ENCODE peak calls at places on chromosomes 11 and 22, in nine cellular contexts. One of them, this sample, is unnamed.

GRCh38 chr11:10742460-10743208 is 8.4 kb upstream of the CTR9 start:
- DNase-seq in right lobe of liver: no peak
- DNase-seq in H1: no peak
- DNase-seq in IMR-90: peak; percentile 88
- DNase-seq in ovary: no peak
- DNase-seq in heart left ventricle: no peak
- DNase-seq in Peyer's patch: peak; percentile 50
- DNase-seq in sigmoid colon: no peak
- DNase-seq in A549: no peak
- DNase-seq in this sample: no peak

GRCh38 chr11:235180-235997 is 753 bp downstream of the SIRT3 start:
- DNase-seq in A549: no peak
- DNase-seq in right lobe of liver: peak; percentile 37
- DNase-seq in Peyer's patch: no peak
- DNase-seq in IMR-90: peak; percentile 32
- DNase-seq in ovary: no peak
- DNase-seq in H1: no peak
- DNase-seq in heart left ventricle: no peak
- DNase-seq in sigmoid colon: peak; percentile 61
- DNase-seq in this sample: peak; percentile 80

GRCh38 chr11:9951714-9952275 is 287.9 kb downstream of the SWAP70 start:
- DNase-seq in heart left ventricle: no peak
- DNase-seq in H1: no peak
- DNase-seq in right lobe of liver: no peak
- DNase-seq in IMR-90: no peak
- DNase-seq in Peyer's patch: no peak
- DNase-seq in sigmoid colon: no peak
- DNase-seq in ovary: peak; percentile 46
- DNase-seq in A549: no peak
- DNase-seq in this sample: no peak

GRCh38 chr22:49825436-49825835 is 2.2 kb downstream of the BRD1 start:
- DNase-seq in A549: no peak
- DNase-seq in H1: no peak
- DNase-seq in right lobe of liver: no peak
- DNase-seq in IMR-90: peak; percentile 66
- DNase-seq in sigmoid colon: no peak
- DNase-seq in ovary: no peak
- DNase-seq in Peyer's patch: no peak
- DNase-seq in heart left ventricle: no peak
- DNase-seq in this sample: no peak

GRCh38 chr11:117606211-117606610 is 190.8 kb downstream of the DSCAML1 start:
- DNase-seq in Peyer's patch: no peak
- DNase-seq in heart left ventricle: no peak
- DNase-seq in H1: no peak
- DNase-seq in right lobe of liver: no peak
- DNase-seq in sigmoid colon: no peak
- DNase-seq in ovary: no peak
- DNase-seq in A549: no peak
- DNase-seq in IMR-90: no peak
- DNase-seq in this sample: no peak

GRCh38 chr22:35186492-35186891 is 70.8 kb upstream of the HMGXB4 start:
- DNase-seq in right lobe of liver: no peak
- DNase-seq in ovary: no peak
- DNase-seq in H1: no peak
- DNase-seq in heart left ventricle: no peak
- DNase-seq in Peyer's patch: no peak
- DNase-seq in A549: no peak
- DNase-seq in IMR-90: no peak
- DNase-seq in sigmoid colon: no peak
- DNase-seq in this sample: no peak

GRCh38 chr11:102010776-102011500 is 36.3 kb upstream of the CFAP300 start:
- DNase-seq in IMR-90: peak; percentile 82
- DNase-seq in Peyer's patch: no peak
- DNase-seq in sigmoid colon: no peak
- DNase-seq in H1: peak; percentile 61
- DNase-seq in right lobe of liver: no peak
- DNase-seq in A549: peak; percentile 79
- DNase-seq in heart left ventricle: peak; percentile 84
- DNase-seq in ovary: no peak
- DNase-seq in this sample: peak; percentile 83

GRCh38 chr11:3087821-3088800 is 30.9 kb upstream of the CARS1 start:
- DNase-seq in sigmoid colon: no peak
- DNase-seq in H1: no peak
- DNase-seq in right lobe of liver: no peak
- DNase-seq in heart left ventricle: no peak
- DNase-seq in ovary: no peak
- DNase-seq in Peyer's patch: no peak
- DNase-seq in A549: no peak
- DNase-seq in IMR-90: peak; percentile 10
- DNase-seq in this sample: no peak

GRCh38 chr11:4495487-4495886 is 13.0 kb downstream of the OR52K1 start:
- DNase-seq in sigmoid colon: no peak
- DNase-seq in right lobe of liver: no peak
- DNase-seq in ovary: no peak
- DNase-seq in H1: no peak
- DNase-seq in IMR-90: no peak
- DNase-seq in heart left ventricle: no peak
- DNase-seq in A549: no peak
- DNase-seq in Peyer's patch: no peak
- DNase-seq in this sample: no peak

GRCh38 chr11:114259551-114259983 is 36.6 kb upstream of the NNMT start:
- DNase-seq in H1: no peak
- DNase-seq in Peyer's patch: peak; percentile 24
- DNase-seq in sigmoid colon: peak; percentile 78
- DNase-seq in ovary: no peak
- DNase-seq in IMR-90: no peak
- DNase-seq in A549: no peak
- DNase-seq in right lobe of liver: no peak
- DNase-seq in heart left ventricle: no peak
- DNase-seq in this sample: no peak
- H3K4me3 ChIP-seq in H1: no peak overlapping the region
- H3K4me3 ChIP-seq in Peyer's patch: no peak overlapping the region
- H3K4me3 ChIP-seq in sigmoid colon: no peak overlapping the region
- H3K4me3 ChIP-seq in ovary: no peak overlapping the region
- H3K4me3 ChIP-seq in IMR-90: no peak overlapping the region
- H3K4me3 ChIP-seq in A549: no peak overlapping the region
- H3K4me3 ChIP-seq in right lobe of liver: no peak overlapping the region
- H3K4me3 ChIP-seq in heart left ventricle: no peak overlapping the region
- H3K4me3 ChIP-seq in this sample: no peak overlapping the region

GRCh38 chr11:62399868-62400245 is 19.0 kb upstream of the SCGB1A1 start:
- DNase-seq in A549: no peak
- DNase-seq in IMR-90: no peak
- DNase-seq in right lobe of liver: no peak
- DNase-seq in heart left ventricle: peak; percentile 63
- DNase-seq in H1: no peak
- DNase-seq in sigmoid colon: no peak
- DNase-seq in Peyer's patch: no peak
- DNase-seq in ovary: peak; percentile 59
- DNase-seq in this sample: no peak

GRCh38 chr11:62398011-62398994 is 20.5 kb upstream of the SCGB1A1 start:
- DNase-seq in H1: no peak
- DNase-seq in sigmoid colon: peak; percentile 76
- DNase-seq in right lobe of liver: peak; percentile 75
- DNase-seq in IMR-90: peak; percentile 44
- DNase-seq in Peyer's patch: no peak
- DNase-seq in heart left ventricle: peak; percentile 76
- DNase-seq in ovary: peak; percentile 56
- DNase-seq in A549: peak; percentile 53
- DNase-seq in this sample: no peak

GRCh38 chr11:62400281-62400680 is 18.6 kb upstream of the SCGB1A1 start:
- DNase-seq in sigmoid colon: no peak
- DNase-seq in Peyer's patch: no peak
- DNase-seq in A549: no peak
- DNase-seq in right lobe of liver: no peak
- DNase-seq in ovary: peak; percentile 31
- DNase-seq in heart left ventricle: no peak
- DNase-seq in IMR-90: no peak
- DNase-seq in H1: no peak
- DNase-seq in this sample: no peak

GRCh38 chr11:62400760-62401159 is 18.1 kb upstream of the SCGB1A1 start:
- DNase-seq in A549: no peak
- DNase-seq in H1: no peak
- DNase-seq in ovary: peak; percentile 86
- DNase-seq in IMR-90: peak; percentile 74
- DNase-seq in Peyer's patch: no peak
- DNase-seq in heart left ventricle: peak; percentile 93
- DNase-seq in sigmoid colon: peak; percentile 96
- DNase-seq in right lobe of liver: no peak
- DNase-seq in this sample: peak; percentile 96

DNA sequence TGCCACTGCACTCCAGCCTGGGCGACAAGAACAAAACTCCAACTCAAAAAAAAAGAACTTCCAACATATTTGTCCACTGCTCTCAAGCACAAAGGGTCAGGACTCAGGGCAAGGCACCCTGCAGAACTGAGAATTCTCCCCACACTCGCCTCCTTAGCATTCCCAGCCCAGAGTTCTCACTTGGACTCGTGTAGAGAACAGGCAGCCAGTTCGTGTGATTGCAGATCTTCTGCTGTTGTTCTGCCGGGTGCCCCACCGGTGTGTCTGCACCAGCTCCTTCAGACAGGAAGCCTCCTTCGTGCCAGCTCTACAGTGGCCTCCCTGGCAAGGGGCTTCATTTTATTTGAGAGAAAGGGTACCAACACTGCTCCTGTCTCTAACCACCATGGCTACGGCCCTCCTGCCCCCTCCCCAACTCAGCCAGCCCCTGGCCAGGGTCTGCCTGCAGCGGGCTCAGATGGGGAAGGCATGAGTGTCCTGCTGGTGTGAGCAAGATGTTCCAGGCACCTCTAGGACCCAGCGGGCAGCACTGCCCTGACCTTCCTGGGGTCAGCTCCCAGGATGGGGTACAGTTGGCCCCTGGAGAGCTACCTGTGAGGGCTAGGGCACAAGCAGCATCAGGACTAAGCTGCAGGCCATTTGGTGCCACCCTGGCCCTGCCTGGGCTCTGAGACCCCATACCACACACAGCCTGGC is 19.5 kb upstream of the SCGB1A1 start:
- DNase-seq in IMR-90: no peak
- DNase-seq in A549: no peak
- DNase-seq in Peyer's patch: no peak
- DNase-seq in heart left ventricle: peak; percentile 33
- DNase-seq in ovary: no peak
- DNase-seq in H1: no peak
- DNase-seq in sigmoid colon: no peak
- DNase-seq in right lobe of liver: no peak
- DNase-seq in this sample: no peak
- TF ChIP-seq CTCF in IMR-90: no peak
- TF ChIP-seq CTCF in A549: no peak
- TF ChIP-seq CTCF in Peyer's patch: no peak
- TF ChIP-seq CTCF in heart left ventricle: no peak
- TF ChIP-seq CTCF in ovary: no peak
- TF ChIP-seq CTCF in H1: no peak
- TF ChIP-seq CTCF in sigmoid colon: no peak
- TF ChIP-seq CTCF in right lobe of liver: no peak
- TF ChIP-seq CTCF in this sample: no peak

GRCh38 chr11:73322111-73322985 is 14.3 kb downstream of the ARHGEF17 start:
- DNase-seq in right lobe of liver: no peak
- DNase-seq in heart left ventricle: no peak
- DNase-seq in H1: no peak
- DNase-seq in Peyer's patch: peak; percentile 32
- DNase-seq in A549: no peak
- DNase-seq in sigmoid colon: peak; percentile 72
- DNase-seq in IMR-90: peak; percentile 69
- DNase-seq in ovary: no peak
- DNase-seq in this sample: no peak

GRCh38 chr11:73324665-73325035 is 16.6 kb downstream of the ARHGEF17 start:
- DNase-seq in ovary: no peak
- DNase-seq in right lobe of liver: no peak
- DNase-seq in IMR-90: no peak
- DNase-seq in sigmoid colon: no peak
- DNase-seq in heart left ventricle: no peak
- DNase-seq in Peyer's patch: no peak
- DNase-seq in H1: no peak
- DNase-seq in A549: no peak
- DNase-seq in this sample: no peak

GRCh38 chr11:73324116-73324515 is 16.0 kb downstream of the ARHGEF17 start:
- DNase-seq in A549: no peak
- DNase-seq in IMR-90: no peak
- DNase-seq in ovary: no peak
- DNase-seq in heart left ventricle: no peak
- DNase-seq in sigmoid colon: peak; percentile 69
- DNase-seq in right lobe of liver: no peak
- DNase-seq in H1: no peak
- DNase-seq in Peyer's patch: no peak
- DNase-seq in this sample: no peak

GRCh38 chr11:73322986-73323306 is 14.9 kb downstream of the ARHGEF17 start:
- DNase-seq in Peyer's patch: no peak
- DNase-seq in right lobe of liver: no peak
- DNase-seq in H1: no peak
- DNase-seq in A549: no peak
- DNase-seq in ovary: no peak
- DNase-seq in heart left ventricle: no peak
- DNase-seq in sigmoid colon: no peak
- DNase-seq in IMR-90: no peak
- DNase-seq in this sample: no peak

GRCh38 chr11:73323464-73323863 is 15.4 kb downstream of the ARHGEF17 start:
- DNase-seq in right lobe of liver: peak; percentile 65
- DNase-seq in sigmoid colon: peak; percentile 94
- DNase-seq in IMR-90: peak; percentile 77
- DNase-seq in ovary: peak; percentile 93
- DNase-seq in Peyer's patch: peak; percentile 21
- DNase-seq in A549: no peak
- DNase-seq in heart left ventricle: peak; percentile 89
- DNase-seq in H1: no peak
- DNase-seq in this sample: peak; percentile 47
- TF ChIP-seq POLR2A in right lobe of liver: no peak
- TF ChIP-seq POLR2A in sigmoid colon: no peak
- TF ChIP-seq POLR2A in IMR-90: no peak
- TF ChIP-seq POLR2A in ovary: no peak
- TF ChIP-seq POLR2A in Peyer's patch: no peak
- TF ChIP-seq POLR2A in A549: no peak
- TF ChIP-seq POLR2A in heart left ventricle: peak; percentile 51
- TF ChIP-seq POLR2A in H1: no peak
- TF ChIP-seq POLR2A in this sample: no peak

GRCh38 chr11:83192846-83193245 is 666 bp upstream of the ANKRD42 start:
- DNase-seq in A549: no peak
- DNase-seq in ovary: no peak
- DNase-seq in Peyer's patch: no peak
- DNase-seq in right lobe of liver: no peak
- DNase-seq in IMR-90: no peak
- DNase-seq in sigmoid colon: no peak
- DNase-seq in heart left ventricle: no peak
- DNase-seq in H1: no peak
- DNase-seq in this sample: no peak

GRCh38 chr11:83195176-83195531 is 1.6 kb downstream of the ANKRD42 start:
- DNase-seq in sigmoid colon: no peak
- DNase-seq in IMR-90: peak; percentile 1
- DNase-seq in heart left ventricle: no peak
- DNase-seq in H1: no peak
- DNase-seq in Peyer's patch: no peak
- DNase-seq in A549: peak; percentile 28
- DNase-seq in right lobe of liver: no peak
- DNase-seq in ovary: no peak
- DNase-seq in this sample: no peak

GRCh38 chr11:83193315-83194283 is at the start of gene ANKRD42:
- DNase-seq in right lobe of liver: peak; percentile 95
- DNase-seq in A549: peak; percentile 97
- DNase-seq in sigmoid colon: peak; percentile 97
- DNase-seq in Peyer's patch: peak; percentile 91
- DNase-seq in heart left ventricle: peak; percentile 96
- DNase-seq in ovary: peak; percentile 92
- DNase-seq in H1: peak; percentile 66
- DNase-seq in IMR-90: peak; percentile 96
- DNase-seq in this sample: peak; percentile 94

GRCh38 chr11:83195649-83196048 is 2.1 kb downstream of the ANKRD42 start:
- DNase-seq in A549: no peak
- DNase-seq in right lobe of liver: no peak
- DNase-seq in H1: no peak
- DNase-seq in sigmoid colon: no peak
- DNase-seq in Peyer's patch: no peak
- DNase-seq in heart left ventricle: no peak
- DNase-seq in ovary: no peak
- DNase-seq in IMR-90: no peak
- DNase-seq in this sample: no peak

GRCh38 chr11:83194284-83195175 is 1.0 kb downstream of the ANKRD42 start:
- DNase-seq in Peyer's patch: peak; percentile 68
- DNase-seq in sigmoid colon: peak; percentile 94
- DNase-seq in H1: no peak
- DNase-seq in ovary: peak; percentile 66
- DNase-seq in IMR-90: peak; percentile 77
- DNase-seq in heart left ventricle: peak; percentile 68
- DNase-seq in right lobe of liver: peak; percentile 60
- DNase-seq in A549: peak; percentile 63
- DNase-seq in this sample: peak; percentile 95
- H3K4me3 ChIP-seq in Peyer's patch: peak overlapping the region; percentile 69
- H3K4me3 ChIP-seq in sigmoid colon: peak overlapping the region; percentile 74
- H3K4me3 ChIP-seq in H1: peak overlapping the region; percentile 65
- H3K4me3 ChIP-seq in ovary: peak overlapping the region; percentile 94
- H3K4me3 ChIP-seq in IMR-90: peak overlapping the region; percentile 85
- H3K4me3 ChIP-seq in heart left ventricle: peak overlapping the region; percentile 92
- H3K4me3 ChIP-seq in right lobe of liver: peak overlapping the region; percentile 85
- H3K4me3 ChIP-seq in A549: peak overlapping the region; percentile 73
- H3K4me3 ChIP-seq in this sample: peak overlapping the region; percentile 57